ENCODE peak calls at places on chromosomes 13 and 19, in five cellular contexts. Z is GM23248, A is GM23338, D is hepatocyte, B is PC-9. Y is an unnamed sample. For H3K9me2, the result is how much of the 10 kb centered on the place peaks cover.

GRCh38 chr19:39133431-39134270 is 8.1 kb downstream of the PAK4 start:
- DNase-seq in Z (no peak), A (peak), D (no peak), B (no peak), Y (no peak)

GRCh38 chr19:1247747-1248453 is 483 bp upstream of the MIDN start:
- DNase-seq in Z (peak), A (peak), D (peak), B (peak), Y (peak)

GRCh38 chr13:87798536-87798935 is 127.4 kb downstream of the SLITRK5 start:
- DNase-seq in Z (no peak), A (no peak), D (no peak), B (no peak), Y (no peak)

GRCh38 chr13:34247596-34247995 is 429.6 kb downstream of the RFC3 start:
- DNase-seq in Z (no peak), A (no peak), D (no peak), B (no peak), Y (peak)

GRCh38 chr13:45623516-45624090 is 8.1 kb upstream of the ERICH6B start:
- DNase-seq in Z (peak), A (peak), D (no peak), B (no peak), Y (peak)

GRCh38 chr13:80259159-80259558 is 81.8 kb downstream of the SPRY2 start:
- DNase-seq in Z (no peak), A (no peak), D (peak), B (no peak), Y (no peak)

GRCh38 chr19:13002389-13002898 is 7.2 kb downstream of the NFIX start:
- DNase-seq in Z (peak), A (no peak), D (no peak), B (no peak), Y (no peak)

GRCh38 chr13:30373727-30374126 is 48.6 kb upstream of the UBE2L5 start:
- DNase-seq in Z (no peak), A (no peak), D (no peak), B (no peak), Y (no peak)

GRCh38 chr19:3073931-3074595 is 11.8 kb upstream of the TLE5 start:
- DNase-seq in Z (peak), A (peak), D (no peak), B (no peak), Y (no peak)

GRCh38 chr13:46492946-46493345 is 60.0 kb upstream of the LRCH1 start:
- DNase-seq in Z (peak), A (peak), D (peak), B (no peak), Y (peak)

GRCh38 chr13:110397445-110397844 is 90.4 kb downstream of the COL4A2 start:
- DNase-seq in Z (peak), A (no peak), D (no peak), B (peak), Y (peak)

GRCh38 chr19:8320564-8321066 is 560 bp downstream of the NDUFA7 start:
- DNase-seq in Z (peak), A (peak), D (peak), B (no peak), Y (no peak)

GRCh38 chr13:78317030-78317429 is 286.3 kb downstream of the POU4F1 start:
- DNase-seq in Z (peak), A (peak), D (peak), B (no peak), Y (peak)

GRCh38 chr13:53301449-53301848 is 272.8 kb downstream of the OLFM4 start:
- DNase-seq in Z (no peak), A (no peak), D (no peak), B (no peak), Y (no peak)

GRCh38 chr19:58544591-58545285 is 874 bp downstream of the TRIM28 start:
- DNase-seq in Z (peak), A (peak), D (peak), B (no peak), Y (peak)

GRCh38 chr13:49410006-49410405 is 33.9 kb downstream of the CAB39L start:
- DNase-seq in Z (no peak), A (no peak), D (no peak), B (no peak), Y (no peak)

GRCh38 chr13:98761126-98761978 is 8.9 kb upstream of the SLC15A1 start:
- DNase-seq in Z (peak), A (no peak), D (no peak), B (peak), Y (no peak)

GRCh38 chr19:44794610-44795009 is 14.3 kb upstream of the BCAM start:
- DNase-seq in Z (no peak), A (no peak), D (no peak), B (no peak), Y (no peak)

GRCh38 chr19:55464669-55465068 is at the start of gene C19orf85:
- DNase-seq in Z (no peak), A (no peak), D (no peak), B (no peak), Y (no peak)

GRCh38 chr13:29573190-29573589 is 22.3 kb downstream of the SLC7A1 start:
- DNase-seq in Z (peak), A (no peak), D (no peak), B (no peak), Y (no peak)

GRCh38 chr13:99686157-99686572 is 184.9 kb downstream of the TM9SF2 start:
- DNase-seq in Z (peak), A (peak), D (peak), B (no peak), Y (no peak)

GRCh38 chr19:36073121-36073876 is 18.6 kb downstream of the WDR62 start:
- DNase-seq in Z (no peak), A (no peak), D (no peak), B (no peak), Y (no peak)
- TF ChIP-seq EZH2 in Z (no peak), A (no peak), D (no peak), B (no peak), Y (no peak)

GRCh38 chr19:6270822-6271221 is 9.0 kb downstream of the MLLT1 start:
- DNase-seq in Z (no peak), A (no peak), D (no peak), B (no peak), Y (no peak)
- H2AFZ ChIP-seq in Z (no peak), A (no peak), D (no peak), B (no peak), Y (no peak)

GRCh38 chr19:30694156-30694555 is 322.0 kb downstream of the ZNF536 start:
- DNase-seq in Z (no peak), A (no peak), D (no peak), B (no peak), Y (no peak)
- H3K9me2 ChIP-seq in Z (under half), A (under half), D (under half), B (under half), Y (under half)

GRCh38 chr13:27962128-27962841 is 6.8 kb downstream of the CDX2 start:
- DNase-seq in Z (no peak), A (peak), D (peak), B (no peak), Y (no peak)
- TF ChIP-seq EZH2 in Z (no peak), A (peak), D (no peak), B (no peak), Y (no peak)

GRCh38 chr13:74289130-74289529 is 154.9 kb upstream of the KLF12 start:
- DNase-seq in Z (no peak), A (no peak), D (no peak), B (no peak), Y (no peak)

GRCh38 chr13:74289861-74290260 is 155.7 kb upstream of the KLF12 start:
- DNase-seq in Z (no peak), A (no peak), D (no peak), B (no peak), Y (no peak)

GRCh38 chr13:74287672-74288169 is 153.5 kb upstream of the KLF12 start:
- DNase-seq in Z (peak), A (peak), D (peak), B (no peak), Y (peak)

GRCh38 chr13:74290324-74290773 is 156.1 kb upstream of the KLF12 start:
- DNase-seq in Z (peak), A (peak), D (peak), B (peak), Y (peak)

GRCh38 chr13:74288361-74288911 is 154.2 kb upstream of the KLF12 start:
- DNase-seq in Z (no peak), A (peak), D (peak), B (no peak), Y (no peak)
- H2AFZ ChIP-seq in Z (peak), A (peak), D (peak), B (no peak), Y (no peak)